ENCODE peak calls at places on chromosome 12, in four cellular contexts. Q is astrocyte of the spinal cord, T is mammary epithelial cell, D is fibroblast of mammary gland. N is an unnamed sample.

GRCh38 chr12:85765443-85765842 is 70.8 kb downstream of the RASSF9 start:
- DNase-seq in D (peak; percentile 5), Q (no peak), T (no peak), N (no peak)

GRCh38 chr12:76035045-76035444 is 3.5 kb upstream of the PHLDA1 start:
- DNase-seq in Q (no peak), D (no peak), T (no peak), N (no peak)

GRCh38 chr12:25313591-25313990 is 62.9 kb upstream of the KRAS start:
- DNase-seq in Q (peak; percentile 27), D (peak; percentile 51), T (peak; percentile 68), N (no peak)

GRCh38 chr12:113990548-113991223 is 24.6 kb upstream of the RBM19 start:
- DNase-seq in D (peak; percentile 33), Q (no peak), T (no peak), N (peak; percentile 3)

GRCh38 chr12:109718390-109718789 is 4.8 kb downstream of the FAM222A start:
- DNase-seq in Q (no peak), D (no peak), T (no peak), N (no peak)

GRCh38 chr12:92324849-92325500 is 179.3 kb upstream of the BTG1 start:
- DNase-seq in D (no peak), T (no peak), Q (no peak), N (no peak)

GRCh38 chr12:130281157-130281799 is 56.4 kb upstream of the PIWIL1 start:
- DNase-seq in Q (no peak), T (no peak), D (no peak), N (no peak)

GRCh38 chr12:130948136-130948535 is 5.6 kb upstream of the ADGRD1 start:
- DNase-seq in T (no peak), D (no peak), Q (no peak), N (no peak)

GRCh38 chr12:42234970-42235369 is 3.1 kb downstream of the YAF2 start:
- DNase-seq in Q (no peak), T (no peak), D (peak; percentile 87), N (no peak)

GRCh38 chr12:12191008-12191407 is 75.8 kb downstream of the LRP6 start:
- DNase-seq in Q (no peak), D (no peak), T (no peak), N (no peak)

GRCh38 chr12:131088701-131089525 is 135.2 kb downstream of the ADGRD1 start:
- DNase-seq in T (no peak), Q (no peak), D (no peak), N (no peak)

GRCh38 chr12:83040339-83040738 is 353.6 kb downstream of the TMTC2 start:
- DNase-seq in T (no peak), D (no peak), Q (no peak), N (peak; percentile 10)

GRCh38 chr12:80622271-80622670 is 85.2 kb upstream of the MYF6 start:
- DNase-seq in T (no peak), D (peak; percentile 50), Q (peak; percentile 34), N (peak; percentile 18)

GRCh38 chr12:12704593-12705230 is 8.7 kb upstream of the GPR19 start:
- DNase-seq in Q (peak; percentile 94), D (peak; percentile 95), T (peak; percentile 84), N (peak; percentile 96)

GRCh38 chr12:109557200-109557599 is 16.1 kb downstream of the MMAB start:
- DNase-seq in T (no peak), Q (no peak), D (no peak), N (no peak)

GRCh38 chr12:57235012-57235727 is 5.7 kb downstream of the SHMT2 start:
- DNase-seq in T (no peak), Q (peak; percentile 70), D (no peak), N (peak; percentile 78)

GRCh38 chr12:112979281-112979680 is 962 bp downstream of the OAS2 start:
- DNase-seq in T (peak; percentile 40), D (no peak), Q (no peak), N (no peak)
- H3K4me3 ChIP-seq in T (no peak overlapping the region), D (no peak overlapping the region), Q (no peak overlapping the region), N (no peak overlapping the region)

DNA sequence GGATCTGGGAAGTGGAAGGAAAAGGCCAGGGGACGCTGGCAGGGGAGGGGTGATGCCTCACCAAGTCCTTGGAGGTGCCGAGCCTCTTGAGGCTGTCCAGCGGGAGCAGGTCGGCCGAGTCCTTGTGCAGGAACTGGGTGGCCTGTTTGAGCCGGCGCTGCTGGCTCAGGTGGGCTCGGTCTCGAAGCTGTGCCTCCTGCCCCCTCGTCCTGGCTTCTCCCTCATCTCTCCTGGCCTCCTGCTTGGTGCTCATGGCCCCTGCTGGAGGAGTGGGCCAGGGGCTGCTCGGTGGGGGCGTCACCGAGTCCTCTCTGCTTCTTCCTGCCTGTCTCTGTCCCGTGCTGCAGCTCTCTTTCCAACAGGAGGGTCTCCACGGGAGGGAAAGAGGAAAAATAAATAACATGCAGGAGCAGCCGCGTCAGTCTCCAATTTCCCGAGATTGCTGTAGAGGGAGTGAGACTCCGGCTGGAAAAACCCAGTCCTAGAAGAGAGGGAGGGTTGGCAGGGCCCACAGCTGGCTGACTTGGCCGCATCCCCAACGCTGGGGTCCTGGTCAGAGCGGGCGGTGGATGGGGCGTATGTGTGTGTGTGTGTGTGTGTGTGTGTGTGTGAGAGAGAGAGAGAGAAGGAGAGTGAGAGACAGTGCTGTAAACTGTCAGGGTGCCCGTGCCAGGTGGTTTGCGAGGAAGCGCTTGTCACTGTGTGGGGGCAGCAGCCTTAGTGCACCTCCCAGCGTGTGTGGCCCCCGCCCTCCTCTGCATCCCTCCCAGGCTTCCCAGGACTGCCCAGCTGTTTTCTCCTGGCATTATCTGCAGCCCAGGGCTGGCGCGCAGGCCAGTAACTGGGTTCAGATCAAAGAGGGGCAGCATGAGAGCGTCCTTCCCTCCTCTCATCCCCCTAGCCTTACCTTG is at the start of gene NRIP2:
- DNase-seq in Q (peak; percentile 68), T (no peak), D (peak; percentile 49), N (peak; percentile 70)
- TF ChIP-seq CTCF in Q (peak; percentile 24), T (no peak), D (peak; percentile 13), N (peak; percentile 22)

GRCh38 chr12:44531349-44531905 is 344.7 kb downstream of the NELL2 start:
- DNase-seq in D (no peak), T (no peak), Q (no peak), N (no peak)

GRCh38 chr12:44537354-44537753 is 338.8 kb downstream of the NELL2 start:
- DNase-seq in T (no peak), D (no peak), Q (no peak), N (no peak)

GRCh38 chr12:44532940-44533339 is 343.2 kb downstream of the NELL2 start:
- DNase-seq in Q (no peak), T (no peak), D (no peak), N (no peak)
- H3K4me3 ChIP-seq in Q (no peak overlapping the region), T (no peak overlapping the region), D (no peak overlapping the region), N (no peak overlapping the region)

GRCh38 chr12:6868211-6869048 is 1.1 kb downstream of the TPI1 start:
- DNase-seq in Q (peak; percentile 26), T (no peak), D (peak; percentile 31), N (no peak)
- TF ChIP-seq CTCF in Q (peak; percentile 31), T (peak; percentile 5), D (peak; percentile 27), N (peak; percentile 21)

DNA sequence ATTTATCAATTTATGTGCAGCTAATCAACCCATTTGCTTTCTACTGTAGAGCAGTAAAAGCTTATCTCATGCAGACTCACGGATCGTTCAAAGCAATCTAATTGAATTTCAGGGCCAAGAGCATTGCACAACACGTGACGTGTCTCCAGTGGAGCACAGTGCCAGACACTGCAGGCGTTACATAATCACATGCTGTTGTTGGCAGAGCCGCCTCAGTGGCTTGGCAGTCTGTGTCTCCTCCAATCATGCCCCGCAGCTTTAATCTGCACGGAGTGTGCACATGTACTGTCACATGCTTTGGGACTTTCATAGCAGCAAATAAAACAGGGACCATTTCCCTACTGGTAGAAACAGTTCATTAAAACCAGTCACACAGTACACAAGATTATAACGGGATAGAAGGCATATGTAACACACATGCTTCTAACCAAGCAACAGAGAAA is 309.3 kb downstream of the ITPR2 start:
- DNase-seq in T (peak; percentile 92), Q (peak; percentile 87), D (peak; percentile 97), N (peak; percentile 99)
- H3K4me3 ChIP-seq in T (no peak overlapping the region), Q (no peak overlapping the region), D (no peak overlapping the region), N (no peak overlapping the region)

GRCh38 chr12:118304093-118304492 is 68.6 kb downstream of the TAOK3 start:
- DNase-seq in T (no peak), Q (no peak), D (no peak), N (no peak)

GRCh38 chr12:118302053-118302452 is 70.7 kb downstream of the TAOK3 start:
- DNase-seq in Q (peak; percentile 20), D (peak; percentile 38), T (peak; percentile 81), N (peak; percentile 26)

GRCh38 chr12:118310320-118310719 is 62.4 kb downstream of the TAOK3 start:
- DNase-seq in Q (no peak), T (no peak), D (no peak), N (no peak)

GRCh38 chr12:118311666-118312065 is 61.0 kb downstream of the TAOK3 start:
- DNase-seq in Q (peak; percentile 54), T (no peak), D (no peak), N (no peak)

DNA sequence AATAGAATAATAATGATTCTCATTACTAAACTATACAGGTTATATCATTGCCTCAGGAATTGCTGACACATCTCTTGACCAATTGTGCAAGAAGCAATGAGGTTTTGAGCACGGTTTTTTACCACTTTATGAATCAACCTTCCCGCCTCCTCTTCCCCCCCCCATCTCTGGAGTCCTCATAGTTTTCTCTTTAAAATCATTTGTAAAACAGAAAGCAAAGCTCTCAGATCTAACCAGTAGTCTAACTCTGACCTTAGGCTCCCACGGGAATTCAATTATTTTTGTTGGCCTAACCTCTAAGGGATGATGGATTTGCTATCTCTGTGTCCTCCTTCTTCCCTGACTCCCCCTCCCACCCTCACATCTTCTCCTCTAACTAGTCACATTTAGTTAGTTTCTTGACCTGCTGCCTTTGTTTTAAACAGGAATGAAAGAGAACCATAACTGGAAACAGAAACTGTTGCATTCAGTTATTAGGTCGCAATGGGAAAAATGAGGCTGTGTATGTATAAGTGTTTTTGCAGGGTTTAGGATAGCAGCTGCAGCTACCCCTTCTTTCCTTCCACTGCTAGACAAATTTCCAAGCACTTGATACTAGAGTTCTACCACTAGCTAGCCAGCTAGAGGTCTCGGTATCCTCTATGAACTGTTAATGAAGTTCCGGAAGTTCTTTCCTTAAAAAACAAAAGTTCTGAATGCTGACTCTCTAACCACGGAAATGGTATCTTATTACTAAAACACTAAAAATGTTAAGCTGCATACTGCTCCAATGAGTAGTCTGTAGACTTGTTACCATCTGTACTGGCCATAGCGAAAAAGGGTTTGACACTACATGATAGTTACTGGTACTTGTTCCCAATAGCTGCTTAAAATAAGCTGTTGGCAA is 65.4 kb downstream of the TAOK3 start:
- DNase-seq in D (peak; percentile 93), Q (peak; percentile 95), T (peak; percentile 84), N (peak; percentile 89)
- TF ChIP-seq CTCF in D (no peak), Q (no peak), T (no peak), N (no peak)

DNA sequence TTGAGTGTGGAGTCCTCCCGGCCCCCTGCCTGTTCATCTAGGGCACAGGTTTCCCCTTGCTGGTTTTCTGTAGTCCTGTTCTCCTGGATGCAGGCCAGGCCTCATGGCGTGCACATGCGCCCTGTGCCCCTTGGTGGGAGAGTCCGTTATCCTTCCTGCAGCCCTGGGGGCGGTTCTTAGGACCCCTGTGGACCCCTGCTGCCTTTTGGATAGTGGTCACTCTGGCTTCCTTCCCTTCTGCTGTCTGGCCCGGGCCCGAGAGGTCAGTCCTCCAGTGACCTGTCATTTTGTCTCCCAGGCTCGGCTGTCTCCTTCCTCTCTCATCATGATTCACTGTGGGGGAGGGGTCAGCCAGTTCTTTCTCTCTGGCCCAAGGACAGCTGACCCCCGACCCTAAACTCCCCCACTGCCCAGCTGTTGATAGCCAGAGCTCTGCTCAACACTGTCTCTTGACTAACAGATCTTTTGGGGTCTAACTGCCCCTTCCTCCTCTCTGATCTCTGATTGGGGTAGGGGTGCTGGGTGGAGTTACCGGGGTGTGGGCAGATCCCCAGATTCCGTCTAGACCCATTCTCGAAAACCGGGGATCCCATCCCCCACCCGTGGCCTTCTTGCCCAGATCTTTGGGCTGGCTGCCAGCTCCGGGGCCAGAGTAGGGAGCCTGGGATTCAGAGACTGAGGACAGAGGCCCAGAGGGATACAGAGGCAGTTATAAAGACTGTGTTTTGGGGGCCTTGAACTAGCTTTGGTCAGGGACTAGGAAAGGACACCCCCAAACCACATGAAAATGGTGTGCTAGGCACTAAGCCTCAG is 7.0 kb downstream of the CCND2 start:
- DNase-seq in T (no peak), D (peak; percentile 43), Q (no peak), N (no peak)
- H3K4me3 ChIP-seq in T (no peak overlapping the region), D (no peak overlapping the region), Q (no peak overlapping the region), N (no peak overlapping the region)

GRCh38 chr12:65300679-65301349 is 22.3 kb downstream of the MSRB3 start:
- DNase-seq in D (peak; percentile 41), Q (no peak), T (peak; percentile 16), N (peak; percentile 36)
- TF ChIP-seq CTCF in D (peak; percentile 49), Q (peak; percentile 53), T (peak; percentile 47), N (peak; percentile 42)